ENCODE peak calls at places on chromosomes 6 and 20, in seven cellular contexts. K is omental fat pad, D is IMR-90, Y is thyroid gland, Z is coronary artery, I is H9, Q is neural crest cell. U is an unnamed sample.

GRCh38 chr6:14431375-14432330 is 314.1 kb downstream of the CD83 start:
- DNase-seq in K (no peak), D (no peak), Y (no peak), Z (no peak), I (no peak), Q (no peak), U (no peak)

GRCh38 chr6:32118782-32119628 is 9.0 kb downstream of the ATF6B start:
- DNase-seq in K (peak; percentile 63), D (peak; percentile 85), Y (peak; percentile 91), Z (no peak), I (peak; percentile 91), Q (peak; percentile 78), U (peak; percentile 96)

GRCh38 chr6:125088963-125089362 is 64.6 kb upstream of the TPD52L1 start:
- DNase-seq in K (no peak), D (no peak), Y (no peak), Z (no peak), I (no peak), Q (no peak), U (no peak)

GRCh38 chr20:10225439-10226080 is 6.9 kb downstream of the SNAP25 start:
- DNase-seq in K (no peak), D (no peak), Y (no peak), Z (no peak), I (no peak), Q (no peak), U (no peak)

GRCh38 chr20:31638317-31638716 is 605 bp downstream of the COX4I2 start:
- DNase-seq in K (no peak), D (no peak), Y (no peak), Z (no peak), I (no peak), Q (no peak), U (no peak)

GRCh38 chr20:49303211-49303610 is 25.4 kb upstream of the ZNFX1 start:
- DNase-seq in K (no peak), D (no peak), Y (no peak), Z (no peak), I (no peak), Q (no peak), U (no peak)

GRCh38 chr20:53561505-53561904 is 32.1 kb downstream of the ZNF217 start:
- DNase-seq in K (no peak), D (no peak), Y (no peak), Z (no peak), I (no peak), Q (no peak), U (no peak)

GRCh38 chr6:156262014-156262413 is 515.2 kb upstream of the ARID1B start:
- DNase-seq in K (no peak), D (no peak), Y (peak; percentile 93), Z (no peak), I (no peak), Q (no peak), U (no peak)

GRCh38 chr6:116596815-116597214 is 19.5 kb upstream of the RSPH4A start:
- DNase-seq in K (no peak), D (peak; percentile 42), Y (peak; percentile 5), Z (no peak), I (no peak), Q (no peak), U (no peak)

GRCh38 chr6:35620706-35621105 is 68.0 kb downstream of the FKBP5 start:
- DNase-seq in K (no peak), D (no peak), Y (no peak), Z (no peak), I (no peak), Q (no peak), U (no peak)

GRCh38 chr6:129641344-129641743 is 68.6 kb downstream of the ARHGAP18 start:
- DNase-seq in K (no peak), D (peak; percentile 64), Y (no peak), Z (no peak), I (no peak), Q (no peak), U (no peak)

GRCh38 chr20:1448081-1448627 is 18.5 kb downstream of the NSFL1C start:
- DNase-seq in K (no peak), D (no peak), Y (no peak), Z (no peak), I (no peak), Q (no peak), U (no peak)

GRCh38 chr6:33249732-33250625 is 21.7 kb downstream of the VPS52 start:
- DNase-seq in K (no peak), D (peak; percentile 88), Y (peak; percentile 3), Z (peak; percentile 78), I (no peak), Q (no peak), U (no peak)

GRCh38 chr6:26613717-26614683 is 17.2 kb downstream of the ABT1 start:
- DNase-seq in K (no peak), D (no peak), Y (peak; percentile 15), Z (no peak), I (peak; percentile 50), Q (no peak), U (no peak)

GRCh38 chr6:20366082-20366834 is 35.4 kb upstream of the E2F3 start:
- DNase-seq in K (no peak), D (no peak), Y (no peak), Z (no peak), I (no peak), Q (no peak), U (no peak)

GRCh38 chr6:20791932-20792331 is 257.7 kb downstream of the CDKAL1 start:
- DNase-seq in K (no peak), D (no peak), Y (no peak), Z (no peak), I (no peak), Q (no peak), U (no peak)

GRCh38 chr6:141700836-141701235 is 431.9 kb upstream of the GJE1 start:
- DNase-seq in K (no peak), D (peak; percentile 28), Y (no peak), Z (no peak), I (no peak), Q (no peak), U (no peak)

GRCh38 chr20:46211331-46211722 is 93.2 kb downstream of the CD40 start:
- DNase-seq in K (no peak), D (no peak), Y (no peak), Z (no peak), I (no peak), Q (no peak), U (no peak)

GRCh38 chr6:19662911-19663310 is 174.3 kb upstream of the ID4 start:
- DNase-seq in K (no peak), D (no peak), Y (no peak), Z (no peak), I (no peak), Q (no peak), U (no peak)

GRCh38 chr6:105804436-105804835 is 281.7 kb upstream of the PRDM1 start:
- DNase-seq in K (no peak), D (peak; percentile 88), Y (no peak), Z (no peak), I (no peak), Q (no peak), U (no peak)

GRCh38 chr6:116034327-116034726 is 26.4 kb downstream of the FRK start:
- DNase-seq in K (no peak), D (peak; percentile 71), Y (no peak), Z (no peak), I (no peak), Q (no peak), U (no peak)

GRCh38 chr6:109389650-109390274 is 7.5 kb upstream of the CD164 start:
- DNase-seq in K (no peak), D (peak; percentile 41), Y (no peak), Z (no peak), I (no peak), Q (no peak), U (no peak)

GRCh38 chr6:32685603-32686002 is 19.1 kb upstream of the HLA-DQB1 start:
- DNase-seq in K (no peak), D (peak; percentile 39), Y (no peak), Z (no peak), I (no peak), Q (no peak), U (no peak)

GRCh38 chr6:72816022-72816421 is 194.2 kb downstream of the KCNQ5 start:
- DNase-seq in K (no peak), D (no peak), Y (no peak), Z (no peak), I (no peak), Q (no peak), U (no peak)

GRCh38 chr20:20102163-20102562 is 49.8 kb downstream of the CFAP61 start:
- DNase-seq in K (no peak), D (no peak), Y (no peak), Z (no peak), I (no peak), Q (no peak), U (no peak)

GRCh38 chr6:112331306-112331705 is 15.8 kb upstream of the RFPL4B start:
- DNase-seq in K (no peak), D (no peak), Y (no peak), Z (no peak), I (no peak), Q (no peak), U (no peak)

GRCh38 chr20:13947719-13948118 is 42.7 kb downstream of the SEL1L2 start:
- DNase-seq in K (no peak), D (no peak), Y (no peak), Z (no peak), I (no peak), Q (no peak), U (no peak)

GRCh38 chr6:75691012-75691411 is 58.0 kb upstream of the MYO6 start:
- DNase-seq in K (no peak), D (peak; percentile 31), Y (no peak), Z (no peak), I (no peak), Q (no peak), U (no peak)

GRCh38 chr20:42795399-42795798 is 394.3 kb downstream of the PTPRT start:
- DNase-seq in K (no peak), D (no peak), Y (no peak), Z (no peak), I (no peak), Q (no peak), U (no peak)

GRCh38 chr20:52179331-52180166 is 12.0 kb downstream of the ZFP64 start:
- DNase-seq in K (no peak), D (no peak), Y (no peak), Z (no peak), I (no peak), Q (no peak), U (no peak)

GRCh38 chr6:168451805-168452204 is 10.8 kb downstream of the SMOC2 start:
- DNase-seq in K (no peak), D (no peak), Y (no peak), Z (no peak), I (peak; percentile 64), Q (no peak), U (no peak)
- TF ChIP-seq CTCF in K (no peak), D (no peak), Y (peak; percentile 10), Z (no peak), I (peak; percentile 73), Q (peak; percentile 43), U (peak; percentile 44)

GRCh38 chr6:137282253-137282652 is 63.1 kb upstream of the IFNGR1 start:
- DNase-seq in K (no peak), D (no peak), Y (no peak), Z (no peak), I (no peak), Q (no peak), U (no peak)
- TF ChIP-seq CTCF in K (no peak), D (no peak), Y (no peak), Z (no peak), I (no peak), Q (no peak), U (no peak)

GRCh38 chr6:7813704-7814103 is 87.8 kb downstream of the BMP6 start:
- DNase-seq in K (no peak), D (no peak), Y (no peak), Z (no peak), I (peak; percentile 58), Q (no peak), U (no peak)
- TF ChIP-seq CTCF in K (no peak), D (no peak), Y (no peak), Z (no peak), I (peak; percentile 61), Q (no peak), U (no peak)

GRCh38 chr6:143620461-143620860 is 57.3 kb upstream of the PHACTR2 start:
- DNase-seq in K (no peak), D (peak; percentile 47), Y (no peak), Z (no peak), I (no peak), Q (no peak), U (no peak)
- TF ChIP-seq CTCF in K (no peak), D (no peak), Y (no peak), Z (no peak), I (no peak), Q (no peak), U (no peak)